ENCODE peak calls at places on chromosomes 4 and X, in seven cellular contexts. Q is skeletal muscle cell; G is NCI-H2107; J is activated T-helper 1 cell treated with anti-CD3 and anti-CD28 coated beads, Interleukin-2, amount 50 U/mL, for 16 hours; E is stimulated activated CD4-positive, alpha-beta T cell treated with anti-CD3 and anti-CD28 coated beads, Interleukin-2, amount 100 ng/mL, for 24 hours; R is H1; B is occipital lobe. O is an unnamed sample.

GRCh38 chrX:32395878-32396277 is 815.5 kb downstream of the DMD start:
- DNase-seq in Q (no peak), G (no peak), J (no peak), E (no peak), R (no peak), B (no peak), O (no peak)

GRCh38 chr4:67106846-67107467 is 438.3 kb downstream of the CENPC start:
- DNase-seq in Q (no peak), G (peak), J (no peak), E (no peak), R (no peak), B (no peak), O (peak)

GRCh38 chr4:84258905-84259830 is 239.9 kb downstream of the NKX6-1 start:
- DNase-seq in Q (no peak), G (no peak), J (no peak), E (no peak), R (no peak), B (no peak), O (no peak)

GRCh38 chrX:74061879-74062278 is 242.1 kb upstream of the ZCCHC13 start:
- DNase-seq in Q (no peak), G (no peak), J (no peak), E (no peak), R (no peak), B (no peak), O (no peak)

GRCh38 chr4:118352843-118353373 is at the start of gene PRSS12:
- DNase-seq in Q (no peak), G (peak), J (peak), E (peak), R (peak), B (no peak), O (peak)

GRCh38 chr4:30537462-30537861 is 182.7 kb upstream of the PCDH7 start:
- DNase-seq in Q (peak), G (no peak), J (no peak), E (no peak), R (no peak), B (no peak), O (no peak)

GRCh38 chr4:113476800-113477199 is 284.7 kb downstream of the CAMK2D start:
- DNase-seq in Q (no peak), G (no peak), J (no peak), E (peak), R (no peak), B (no peak), O (no peak)

GRCh38 chr4:172168888-172169287 is 355.7 kb downstream of the GALNTL6 start:
- DNase-seq in Q (no peak), G (no peak), J (no peak), E (no peak), R (no peak), B (no peak), O (no peak)

GRCh38 chr4:103482893-103483292 is 236.9 kb downstream of the TACR3 start:
- DNase-seq in Q (no peak), G (no peak), J (no peak), E (no peak), R (no peak), B (no peak), O (no peak)

GRCh38 chr4:168587326-168588125 is 90.7 kb downstream of the PALLD start:
- DNase-seq in Q (peak), G (no peak), J (no peak), E (no peak), R (no peak), B (no peak), O (no peak)

GRCh38 chr4:6984611-6985115 is 58.5 kb upstream of the TADA2B start:
- DNase-seq in Q (no peak), G (no peak), J (no peak), E (no peak), R (no peak), B (no peak), O (no peak)

GRCh38 chr4:138205531-138206233 is 36.5 kb downstream of the SLC7A11 start:
- DNase-seq in Q (no peak), G (no peak), J (no peak), E (no peak), R (no peak), B (no peak), O (no peak)

GRCh38 chr4:13642576-13642975 is 15.1 kb upstream of the BOD1L1 start:
- DNase-seq in Q (peak), G (no peak), J (no peak), E (no peak), R (no peak), B (no peak), O (no peak)

GRCh38 chrX:120769576-120770341 is 105.9 kb downstream of the CT47B1 start:
- DNase-seq in Q (no peak), G (no peak), J (no peak), E (no peak), R (no peak), B (no peak), O (peak)

GRCh38 chr4:94523617-94524016 is 71.9 kb downstream of the PDLIM5 start:
- DNase-seq in Q (no peak), G (no peak), J (no peak), E (no peak), R (no peak), B (no peak), O (no peak)

GRCh38 chr4:163157157-163157556 is 9.5 kb downstream of the NAF1 start:
- DNase-seq in Q (no peak), G (no peak), J (no peak), E (no peak), R (no peak), B (no peak), O (no peak)

GRCh38 chrX:13005671-13006473 is 31.0 kb downstream of the TMSB4X start:
- DNase-seq in Q (no peak), G (no peak), J (no peak), E (peak), R (no peak), B (no peak), O (no peak)

GRCh38 chr4:1002131-1002630 is 9.0 kb upstream of the SLC26A1 start:
- DNase-seq in Q (no peak), G (no peak), J (no peak), E (peak), R (no peak), B (no peak), O (no peak)